ENCODE peak calls at places on chromosomes 12 and 14, in four cellular contexts. I is IMR-90, G is H1, O is H9. V is an unnamed sample.

GRCh38 chr14:55638665-55639064 is 58.7 kb downstream of the KTN1 start:
- DNase-seq in G (no peak), O (no peak), I (no peak), V (no peak)

GRCh38 chr14:70289138-70289537 is 70.3 kb downstream of the COX16 start:
- DNase-seq in G (no peak), O (no peak), I (no peak), V (no peak)

GRCh38 chr14:70810621-70811020 is 1.3 kb upstream of the MAP3K9 start:
- DNase-seq in O (no peak), G (no peak), I (no peak), V (no peak)

GRCh38 chr12:54147186-54147585 is 41.6 kb downstream of the SMUG1 start:
- DNase-seq in G (no peak), I (no peak), O (no peak), V (no peak)

GRCh38 chr12:62928632-62929031 is 6.3 kb downstream of the PPM1H start:
- DNase-seq in I (no peak), O (no peak), G (no peak), V (no peak)

GRCh38 chr12:51323966-51324895 is at the start of gene BIN2:
- DNase-seq in O (no peak), G (no peak), I (no peak), V (no peak)

GRCh38 chr12:49296836-49297694 is 2.1 kb downstream of the PRPH start:
- DNase-seq in I (no peak), G (no peak), O (peak), V (peak)

GRCh38 chr12:112584266-112584722 is 165.5 kb downstream of the PTPN11 start:
- DNase-seq in I (no peak), O (peak), G (no peak), V (peak)

GRCh38 chr12:52037248-52037861 is 13.9 kb upstream of the NR4A1 start:
- DNase-seq in G (no peak), O (peak), I (peak), V (peak)

GRCh38 chr12:91100901-91101300 is 10.4 kb downstream of the LUM start:
- DNase-seq in I (no peak), O (no peak), G (no peak), V (no peak)

GRCh38 chr12:76719171-76719631 is 44.7 kb upstream of the ZDHHC17 start:
- DNase-seq in O (no peak), I (peak), G (no peak), V (no peak)

GRCh38 chr12:19688489-19688888 is 249.2 kb downstream of the AEBP2 start:
- DNase-seq in O (no peak), I (peak), G (no peak), V (no peak)

GRCh38 chr14:86505808-86506207 is 975.9 kb downstream of the FLRT2 start:
- DNase-seq in O (no peak), I (peak), G (no peak), V (no peak)

GRCh38 chr12:128817115-128818015 is 6.4 kb downstream of the SLC15A4 start:
- DNase-seq in G (no peak), O (no peak), I (peak), V (peak)

GRCh38 chr12:754871-755562 is 2.6 kb downstream of the WNK1 start:
- DNase-seq in O (no peak), G (no peak), I (peak), V (peak)

GRCh38 chr12:122062832-122063690 is 15.5 kb upstream of the MLXIP start:
- DNase-seq in O (peak), G (no peak), I (peak), V (peak)

DNA sequence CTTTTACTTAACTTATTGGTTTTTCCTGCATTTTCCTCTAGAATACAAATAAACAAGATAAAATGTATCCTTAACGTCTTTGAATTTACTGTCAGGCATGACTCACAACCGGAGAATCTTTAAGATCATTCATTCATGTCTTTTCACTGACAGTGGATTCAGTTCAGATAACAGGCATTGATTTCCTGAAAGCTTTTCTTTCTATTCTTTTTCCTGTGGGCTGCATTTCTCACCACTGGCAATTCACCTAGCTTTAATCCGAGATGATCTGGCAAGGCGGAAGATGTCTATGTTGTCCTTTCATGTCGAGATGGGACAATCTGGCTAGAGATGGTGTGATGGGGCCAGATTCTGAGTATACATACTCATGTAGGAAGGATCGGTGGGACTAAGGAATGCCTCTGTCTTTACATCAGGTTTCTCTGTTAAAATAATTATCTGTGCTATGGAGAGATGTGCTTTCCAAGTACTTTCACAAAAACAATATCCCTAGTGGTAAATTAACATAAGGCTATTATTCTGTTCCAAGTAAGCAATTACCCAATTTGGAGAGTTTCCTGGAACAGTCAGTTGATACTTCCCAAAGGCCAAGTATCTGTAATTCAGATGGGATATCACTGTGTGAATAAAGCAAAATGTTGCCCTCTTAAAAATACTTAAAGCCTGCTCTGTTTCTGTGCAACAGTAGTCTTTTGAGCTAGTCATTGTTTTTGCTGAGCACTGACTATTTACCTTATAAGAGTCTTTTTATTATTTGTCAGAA is 17.8 kb downstream of the ACSS3 start:
- DNase-seq in I (no peak), G (no peak), O (no peak), V (peak)
- H4K5ac ChIP-seq in I (no peak), G (no peak), O (no peak), V (no peak)

DNA sequence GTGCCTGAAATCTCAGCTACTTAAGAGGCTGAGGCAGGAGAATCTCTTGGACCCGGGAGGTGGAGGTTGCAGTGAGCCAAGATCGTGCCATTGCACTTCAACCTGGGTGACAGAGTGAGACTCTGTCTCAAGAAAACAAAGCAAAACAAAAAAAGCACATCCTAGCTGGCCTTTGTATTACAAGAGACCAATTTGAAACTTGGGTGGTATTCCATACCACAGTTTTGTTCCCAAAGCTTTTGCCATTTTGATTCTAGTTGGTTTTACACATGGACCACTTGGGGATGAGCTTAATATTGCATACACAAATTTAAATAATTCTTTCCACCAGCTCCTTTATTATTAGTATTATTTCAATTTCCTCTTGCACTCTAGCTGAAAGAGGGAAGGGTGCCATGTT is 276.9 kb upstream of the SLC16A7 start:
- DNase-seq in I (no peak), O (no peak), G (no peak), V (no peak)
- H3K23ac ChIP-seq in I (no peak), O (no peak), G (no peak), V (no peak)

GRCh38 chr12:7143564-7143963 is 13.4 kb downstream of the CLSTN3 start:
- DNase-seq in I (no peak), O (no peak), G (no peak), V (no peak)
- H4K5ac ChIP-seq in I (no peak), O (no peak), G (no peak), V (no peak)

GRCh38 chr14:34874386-34875030 is 652 bp downstream of the BAZ1A start:
- DNase-seq in G (no peak), I (peak), O (peak), V (peak)
- H3K23ac ChIP-seq in G (no peak), I (peak), O (no peak), V (peak)

V was measured in mesendoderm.